ENCODE peak calls at places on chromosome 3, in ten cellular contexts. One of them, this sample, is unnamed.

GRCh38 chr3:37183976-37184375 is 9.6 kb upstream of the LRRFIP2 start:
- DNase-seq in cardiac fibroblast: peak
- DNase-seq in fibroblast of lung: peak
- DNase-seq in mesothelial cell of epicardium: no peak
- DNase-seq in astrocyte of the spinal cord: peak
- DNase-seq in HFFc6: no peak
- DNase-seq in vagina: peak
- DNase-seq in GM13976: no peak
- DNase-seq in endothelial cell: no peak
- DNase-seq in DND-41: no peak
- DNase-seq in this sample: no peak

GRCh38 chr3:81643721-81644120 is 117.7 kb downstream of the GBE1 start:
- DNase-seq in GM13976: no peak
- DNase-seq in astrocyte of the spinal cord: peak
- DNase-seq in endothelial cell: peak
- DNase-seq in HFFc6: peak
- DNase-seq in fibroblast of lung: peak
- DNase-seq in mesothelial cell of epicardium: no peak
- DNase-seq in cardiac fibroblast: peak
- DNase-seq in DND-41: no peak
- DNase-seq in vagina: no peak
- DNase-seq in this sample: peak

GRCh38 chr3:185658504-185658912 is 72.4 kb downstream of the SENP2 start:
- DNase-seq in fibroblast of lung: peak
- DNase-seq in HFFc6: peak
- DNase-seq in vagina: peak
- DNase-seq in endothelial cell: no peak
- DNase-seq in astrocyte of the spinal cord: peak
- DNase-seq in DND-41: no peak
- DNase-seq in mesothelial cell of epicardium: no peak
- DNase-seq in cardiac fibroblast: peak
- DNase-seq in GM13976: no peak
- DNase-seq in this sample: peak

GRCh38 chr3:192883512-192883911 is 34.1 kb downstream of the MB21D2 start:
- DNase-seq in mesothelial cell of epicardium: no peak
- DNase-seq in vagina: no peak
- DNase-seq in HFFc6: peak
- DNase-seq in GM13976: no peak
- DNase-seq in fibroblast of lung: peak
- DNase-seq in astrocyte of the spinal cord: no peak
- DNase-seq in DND-41: no peak
- DNase-seq in endothelial cell: no peak
- DNase-seq in cardiac fibroblast: no peak
- DNase-seq in this sample: no peak

GRCh38 chr3:31567036-31567435 is 34.3 kb downstream of the STT3B start:
- DNase-seq in mesothelial cell of epicardium: no peak
- DNase-seq in endothelial cell: peak
- DNase-seq in vagina: no peak
- DNase-seq in cardiac fibroblast: no peak
- DNase-seq in HFFc6: peak
- DNase-seq in DND-41: peak
- DNase-seq in astrocyte of the spinal cord: no peak
- DNase-seq in fibroblast of lung: no peak
- DNase-seq in GM13976: no peak
- DNase-seq in this sample: peak

GRCh38 chr3:50010959-50011358 is 71.0 kb downstream of the RBM6 start:
- DNase-seq in DND-41: no peak
- DNase-seq in endothelial cell: no peak
- DNase-seq in fibroblast of lung: peak
- DNase-seq in GM13976: no peak
- DNase-seq in mesothelial cell of epicardium: no peak
- DNase-seq in cardiac fibroblast: no peak
- DNase-seq in HFFc6: peak
- DNase-seq in vagina: no peak
- DNase-seq in astrocyte of the spinal cord: no peak
- DNase-seq in this sample: no peak

GRCh38 chr3:182052360-182052759 is 340.6 kb downstream of the SOX2 start:
- DNase-seq in astrocyte of the spinal cord: no peak
- DNase-seq in DND-41: no peak
- DNase-seq in cardiac fibroblast: no peak
- DNase-seq in HFFc6: no peak
- DNase-seq in mesothelial cell of epicardium: no peak
- DNase-seq in GM13976: no peak
- DNase-seq in fibroblast of lung: no peak
- DNase-seq in endothelial cell: no peak
- DNase-seq in vagina: no peak
- DNase-seq in this sample: no peak

GRCh38 chr3:122415104-122415744 is 638 bp downstream of the WDR5B start:
- DNase-seq in HFFc6: peak
- DNase-seq in astrocyte of the spinal cord: peak
- DNase-seq in DND-41: peak
- DNase-seq in endothelial cell: peak
- DNase-seq in vagina: no peak
- DNase-seq in mesothelial cell of epicardium: peak
- DNase-seq in cardiac fibroblast: peak
- DNase-seq in fibroblast of lung: peak
- DNase-seq in GM13976: peak
- DNase-seq in this sample: peak

GRCh38 chr3:66228707-66229106 is 7.9 kb downstream of the SLC25A26 start:
- DNase-seq in astrocyte of the spinal cord: no peak
- DNase-seq in fibroblast of lung: no peak
- DNase-seq in endothelial cell: no peak
- DNase-seq in GM13976: no peak
- DNase-seq in HFFc6: no peak
- DNase-seq in vagina: no peak
- DNase-seq in DND-41: no peak
- DNase-seq in cardiac fibroblast: no peak
- DNase-seq in mesothelial cell of epicardium: no peak
- DNase-seq in this sample: no peak

GRCh38 chr3:152302521-152303021 is 33.8 kb downstream of the MBNL1 start:
- DNase-seq in cardiac fibroblast: peak
- DNase-seq in HFFc6: peak
- DNase-seq in vagina: no peak
- DNase-seq in GM13976: no peak
- DNase-seq in DND-41: no peak
- DNase-seq in mesothelial cell of epicardium: no peak
- DNase-seq in fibroblast of lung: peak
- DNase-seq in endothelial cell: no peak
- DNase-seq in astrocyte of the spinal cord: peak
- DNase-seq in this sample: no peak

GRCh38 chr3:53994986-53995385 is 103.3 kb upstream of the SELENOK start:
- DNase-seq in vagina: no peak
- DNase-seq in astrocyte of the spinal cord: no peak
- DNase-seq in cardiac fibroblast: no peak
- DNase-seq in endothelial cell: no peak
- DNase-seq in DND-41: no peak
- DNase-seq in fibroblast of lung: no peak
- DNase-seq in GM13976: no peak
- DNase-seq in HFFc6: no peak
- DNase-seq in mesothelial cell of epicardium: no peak
- DNase-seq in this sample: no peak

GRCh38 chr3:27072943-27073725 is 296.0 kb downstream of the NEK10 start:
- DNase-seq in endothelial cell: no peak
- DNase-seq in HFFc6: no peak
- DNase-seq in GM13976: no peak
- DNase-seq in cardiac fibroblast: no peak
- DNase-seq in fibroblast of lung: no peak
- DNase-seq in vagina: no peak
- DNase-seq in mesothelial cell of epicardium: no peak
- DNase-seq in DND-41: no peak
- DNase-seq in astrocyte of the spinal cord: no peak
- DNase-seq in this sample: no peak

GRCh38 chr3:122342803-122343202 is 17.8 kb downstream of the CSTA start:
- DNase-seq in HFFc6: no peak
- DNase-seq in mesothelial cell of epicardium: no peak
- DNase-seq in astrocyte of the spinal cord: no peak
- DNase-seq in DND-41: no peak
- DNase-seq in endothelial cell: no peak
- DNase-seq in vagina: no peak
- DNase-seq in fibroblast of lung: no peak
- DNase-seq in cardiac fibroblast: no peak
- DNase-seq in GM13976: no peak
- DNase-seq in this sample: no peak

GRCh38 chr3:165653130-165653778 is 184.0 kb downstream of the BCHE start:
- DNase-seq in mesothelial cell of epicardium: no peak
- DNase-seq in HFFc6: no peak
- DNase-seq in DND-41: no peak
- DNase-seq in astrocyte of the spinal cord: no peak
- DNase-seq in fibroblast of lung: no peak
- DNase-seq in endothelial cell: no peak
- DNase-seq in cardiac fibroblast: no peak
- DNase-seq in vagina: no peak
- DNase-seq in GM13976: no peak
- DNase-seq in this sample: no peak

GRCh38 chr3:64152100-64152499 is 73.2 kb downstream of the PRICKLE2 start:
- DNase-seq in HFFc6: peak
- DNase-seq in fibroblast of lung: peak
- DNase-seq in DND-41: no peak
- DNase-seq in endothelial cell: no peak
- DNase-seq in GM13976: no peak
- DNase-seq in astrocyte of the spinal cord: peak
- DNase-seq in mesothelial cell of epicardium: no peak
- DNase-seq in vagina: no peak
- DNase-seq in cardiac fibroblast: peak
- DNase-seq in this sample: no peak

GRCh38 chr3:173411288-173412064 is 13.9 kb downstream of the NLGN1 start:
- DNase-seq in vagina: no peak
- DNase-seq in fibroblast of lung: peak
- DNase-seq in astrocyte of the spinal cord: peak
- DNase-seq in HFFc6: peak
- DNase-seq in mesothelial cell of epicardium: no peak
- DNase-seq in endothelial cell: peak
- DNase-seq in DND-41: no peak
- DNase-seq in GM13976: no peak
- DNase-seq in cardiac fibroblast: peak
- DNase-seq in this sample: peak
- TF ChIP-seq CTCF in vagina: peak
- TF ChIP-seq CTCF in fibroblast of lung: peak
- TF ChIP-seq CTCF in astrocyte of the spinal cord: peak
- TF ChIP-seq CTCF in HFFc6: peak
- TF ChIP-seq CTCF in mesothelial cell of epicardium: peak
- TF ChIP-seq CTCF in endothelial cell: peak
- TF ChIP-seq CTCF in DND-41: peak
- TF ChIP-seq CTCF in GM13976: no peak
- TF ChIP-seq CTCF in cardiac fibroblast: peak
- TF ChIP-seq CTCF in this sample: peak

GRCh38 chr3:39812537-39812936 is 3.1 kb downstream of the MYRIP start:
- DNase-seq in vagina: no peak
- DNase-seq in HFFc6: no peak
- DNase-seq in astrocyte of the spinal cord: no peak
- DNase-seq in mesothelial cell of epicardium: no peak
- DNase-seq in endothelial cell: peak
- DNase-seq in GM13976: no peak
- DNase-seq in cardiac fibroblast: peak
- DNase-seq in fibroblast of lung: no peak
- DNase-seq in DND-41: no peak
- DNase-seq in this sample: peak
- TF ChIP-seq CTCF in vagina: no peak
- TF ChIP-seq CTCF in HFFc6: peak
- TF ChIP-seq CTCF in astrocyte of the spinal cord: peak
- TF ChIP-seq CTCF in mesothelial cell of epicardium: no peak
- TF ChIP-seq CTCF in endothelial cell: peak
- TF ChIP-seq CTCF in GM13976: peak
- TF ChIP-seq CTCF in cardiac fibroblast: peak
- TF ChIP-seq CTCF in fibroblast of lung: no peak
- TF ChIP-seq CTCF in DND-41: peak
- TF ChIP-seq CTCF in this sample: no peak

DNA sequence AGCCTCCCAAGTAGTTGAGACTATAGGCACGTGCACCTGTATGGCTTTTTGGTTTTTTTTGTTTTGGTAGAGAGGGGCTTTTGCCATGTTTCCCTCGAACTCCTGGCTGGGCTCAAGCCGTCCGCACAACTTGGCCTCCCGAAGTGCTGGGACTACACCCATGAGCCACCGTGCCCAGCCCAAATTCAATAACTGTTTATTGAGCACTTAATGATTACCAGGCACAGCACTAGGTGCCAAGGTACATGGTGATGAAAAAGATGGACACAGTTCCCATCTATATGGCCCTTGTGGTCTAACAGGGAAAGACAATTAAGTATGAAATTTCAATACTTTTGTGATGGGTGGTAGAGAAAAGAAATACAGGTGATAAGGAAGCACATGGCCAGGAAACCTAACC is 35.8 kb upstream of the ZNF148 start:
- DNase-seq in endothelial cell: no peak
- DNase-seq in astrocyte of the spinal cord: no peak
- DNase-seq in DND-41: no peak
- DNase-seq in GM13976: no peak
- DNase-seq in mesothelial cell of epicardium: no peak
- DNase-seq in fibroblast of lung: no peak
- DNase-seq in HFFc6: no peak
- DNase-seq in vagina: no peak
- DNase-seq in cardiac fibroblast: no peak
- DNase-seq in this sample: no peak
- TF ChIP-seq CTCF in endothelial cell: no peak
- TF ChIP-seq CTCF in astrocyte of the spinal cord: no peak
- TF ChIP-seq CTCF in DND-41: no peak
- TF ChIP-seq CTCF in GM13976: no peak
- TF ChIP-seq CTCF in mesothelial cell of epicardium: no peak
- TF ChIP-seq CTCF in fibroblast of lung: no peak
- TF ChIP-seq CTCF in HFFc6: peak
- TF ChIP-seq CTCF in vagina: no peak
- TF ChIP-seq CTCF in cardiac fibroblast: no peak
- TF ChIP-seq CTCF in this sample: no peak

GRCh38 chr3:12357456-12357855 is 68.6 kb downstream of the PPARG start:
- DNase-seq in mesothelial cell of epicardium: no peak
- DNase-seq in cardiac fibroblast: no peak
- DNase-seq in HFFc6: no peak
- DNase-seq in GM13976: no peak
- DNase-seq in DND-41: no peak
- DNase-seq in astrocyte of the spinal cord: no peak
- DNase-seq in fibroblast of lung: peak
- DNase-seq in vagina: no peak
- DNase-seq in endothelial cell: no peak
- DNase-seq in this sample: no peak

GRCh38 chr3:12352253-12352652 is 63.4 kb downstream of the PPARG start:
- DNase-seq in HFFc6: no peak
- DNase-seq in fibroblast of lung: no peak
- DNase-seq in mesothelial cell of epicardium: no peak
- DNase-seq in astrocyte of the spinal cord: no peak
- DNase-seq in GM13976: no peak
- DNase-seq in cardiac fibroblast: no peak
- DNase-seq in endothelial cell: no peak
- DNase-seq in DND-41: no peak
- DNase-seq in vagina: no peak
- DNase-seq in this sample: no peak

GRCh38 chr3:12353796-12354505 is 65.1 kb downstream of the PPARG start:
- DNase-seq in GM13976: no peak
- DNase-seq in astrocyte of the spinal cord: no peak
- DNase-seq in vagina: no peak
- DNase-seq in HFFc6: no peak
- DNase-seq in cardiac fibroblast: peak
- DNase-seq in endothelial cell: no peak
- DNase-seq in DND-41: no peak
- DNase-seq in fibroblast of lung: no peak
- DNase-seq in mesothelial cell of epicardium: no peak
- DNase-seq in this sample: no peak

GRCh38 chr3:12356996-12357395 is 68.1 kb downstream of the PPARG start:
- DNase-seq in cardiac fibroblast: no peak
- DNase-seq in mesothelial cell of epicardium: no peak
- DNase-seq in HFFc6: no peak
- DNase-seq in DND-41: no peak
- DNase-seq in vagina: no peak
- DNase-seq in GM13976: no peak
- DNase-seq in fibroblast of lung: no peak
- DNase-seq in endothelial cell: no peak
- DNase-seq in astrocyte of the spinal cord: no peak
- DNase-seq in this sample: no peak

GRCh38 chr3:12356175-12356574 is 67.3 kb downstream of the PPARG start:
- DNase-seq in DND-41: peak
- DNase-seq in fibroblast of lung: no peak
- DNase-seq in HFFc6: no peak
- DNase-seq in vagina: no peak
- DNase-seq in GM13976: no peak
- DNase-seq in mesothelial cell of epicardium: no peak
- DNase-seq in cardiac fibroblast: no peak
- DNase-seq in endothelial cell: no peak
- DNase-seq in astrocyte of the spinal cord: no peak
- DNase-seq in this sample: no peak
- TF ChIP-seq CTCF in DND-41: no peak
- TF ChIP-seq CTCF in fibroblast of lung: no peak
- TF ChIP-seq CTCF in HFFc6: no peak
- TF ChIP-seq CTCF in vagina: no peak
- TF ChIP-seq CTCF in GM13976: no peak
- TF ChIP-seq CTCF in mesothelial cell of epicardium: no peak
- TF ChIP-seq CTCF in cardiac fibroblast: no peak
- TF ChIP-seq CTCF in endothelial cell: no peak
- TF ChIP-seq CTCF in astrocyte of the spinal cord: no peak
- TF ChIP-seq CTCF in this sample: no peak